ENCODE peak calls at places on chromosomes 4 and X, in ten cellular contexts. J is substantia nigra; Z is aorta; U is uterus; B is keratinocyte; P is brain microvascular endothelial cell; F is transverse colon; H is CD4-positive, alpha-beta memory T cell; W is RWPE1; X is H1. V is an unnamed sample.

GRCh38 chr4:83320548-83320947 is 14.1 kb downstream of the HPSE start:
- DNase-seq in J (peak; percentile 1), Z (peak; percentile 90), U (no peak), B (no peak), P (peak; percentile 32), F (peak; percentile 29), H (no peak), W (peak; percentile 14), X (no peak), V (no peak)

GRCh38 chr4:57119054-57119651 is 9.0 kb upstream of the IGFBP7 start:
- DNase-seq in J (peak; percentile 16), Z (peak; percentile 79), U (peak; percentile 79), B (no peak), P (peak; percentile 96), F (peak; percentile 54), H (no peak), W (peak; percentile 55), X (no peak), V (no peak)

GRCh38 chrX:69493193-69493592 is 10.9 kb upstream of the NALF2 start:
- DNase-seq in J (no peak), Z (no peak), U (no peak), B (no peak), P (no peak), F (peak; percentile 22), H (no peak), W (peak; percentile 33), X (peak; percentile 72), V (no peak)

GRCh38 chrX:81168391-81168790 is 33.3 kb downstream of the HMGN5 start:
- DNase-seq in J (no peak), Z (no peak), U (no peak), B (no peak), P (no peak), F (no peak), H (no peak), W (no peak), X (no peak), V (no peak)

GRCh38 chr4:41644288-41644914 is 104.1 kb downstream of the PHOX2B start:
- DNase-seq in J (peak; percentile 16), Z (peak; percentile 80), U (no peak), B (no peak), P (peak; percentile 14), F (peak; percentile 75), H (no peak), W (peak; percentile 35), X (peak; percentile 99), V (no peak)

GRCh38 chrX:97310373-97310772 is 426.7 kb downstream of the RPA4 start:
- DNase-seq in J (no peak), Z (no peak), U (no peak), B (peak; percentile 17), P (no peak), F (no peak), H (no peak), W (peak; percentile 7), X (no peak), V (no peak)

GRCh38 chr4:52715914-52716313 is 35.3 kb downstream of the ERVMER34-1 start:
- DNase-seq in J (no peak), Z (no peak), U (no peak), B (no peak), P (no peak), F (no peak), H (no peak), W (no peak), X (no peak), V (no peak)

GRCh38 chr4:66606908-66607307 is 936.6 kb upstream of the EPHA5 start:
- DNase-seq in J (no peak), Z (no peak), U (no peak), B (no peak), P (no peak), F (no peak), H (no peak), W (no peak), X (no peak), V (no peak)

GRCh38 chr4:8820178-8821102 is 51.2 kb downstream of the HMX1 start:
- DNase-seq in J (no peak), Z (no peak), U (no peak), B (no peak), P (no peak), F (peak; percentile 3), H (no peak), W (no peak), X (peak; percentile 28), V (no peak)

GRCh38 chrX:106168107-106168506 is at the start of gene PWWP3B:
- DNase-seq in J (no peak), Z (no peak), U (peak; percentile 61), B (no peak), P (peak; percentile 43), F (peak; percentile 23), H (no peak), W (peak; percentile 7), X (no peak), V (no peak)

GRCh38 chr4:113620032-113620431 is 141.5 kb downstream of the CAMK2D start:
- DNase-seq in J (no peak), Z (no peak), U (no peak), B (no peak), P (no peak), F (no peak), H (no peak), W (no peak), X (no peak), V (no peak)

GRCh38 chr4:186719925-186720694 is 3.5 kb downstream of the FAT1 start:
- DNase-seq in J (no peak), Z (no peak), U (no peak), B (no peak), P (peak; percentile 46), F (no peak), H (no peak), W (no peak), X (no peak), V (no peak)

GRCh38 chrX:12953420-12953819 is 21.5 kb upstream of the TMSB4X start:
- DNase-seq in J (no peak), Z (no peak), U (no peak), B (no peak), P (no peak), F (no peak), H (no peak), W (no peak), X (no peak), V (no peak)
- H3K27ac ChIP-seq in J (no peak overlapping the region), Z (no peak overlapping the region), U (no peak overlapping the region), B (no peak overlapping the region), P (no peak overlapping the region), F (no peak overlapping the region), H (peak overlapping the region; percentile 88), W (no peak overlapping the region), X (no peak overlapping the region), V (no peak overlapping the region)

DNA sequence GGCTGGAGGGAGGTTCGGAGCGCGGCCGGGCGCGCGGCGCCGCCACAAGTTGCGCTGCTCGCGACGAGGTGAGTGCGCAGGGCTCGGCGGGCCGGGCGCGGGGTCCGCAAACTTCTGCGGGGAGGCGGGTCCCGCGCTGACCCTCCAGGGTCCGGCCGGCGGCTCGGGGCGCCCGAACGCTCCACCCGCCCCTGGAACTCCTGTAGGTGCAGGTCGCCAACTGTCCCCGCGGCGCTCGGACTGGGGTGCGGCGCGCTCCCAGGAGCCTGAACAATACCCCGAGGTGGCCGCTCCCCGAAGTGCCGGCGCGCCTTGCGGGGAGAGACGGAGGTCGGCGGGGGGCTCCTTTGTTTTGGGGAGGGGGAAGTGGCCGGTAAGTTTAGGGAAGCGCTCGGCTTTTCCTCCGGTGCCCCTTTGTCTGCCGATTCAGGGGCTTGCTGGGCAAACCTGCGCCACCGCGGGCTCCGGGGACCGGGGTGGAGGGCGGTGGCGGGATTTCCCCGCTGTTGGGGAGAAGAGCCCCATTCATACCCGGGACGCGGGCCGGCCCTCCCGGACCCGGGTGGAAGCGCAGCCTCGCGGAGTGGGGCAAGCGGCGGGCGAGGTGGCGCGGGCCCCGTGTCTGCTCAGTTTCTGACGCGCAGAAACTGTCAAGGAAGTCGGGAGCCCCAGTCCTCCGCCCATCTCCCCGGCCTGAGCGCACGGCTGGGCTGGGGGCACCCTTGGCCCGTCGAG is 689 bp downstream of the TBL1X start:
- DNase-seq in J (no peak), Z (peak; percentile 55), U (no peak), B (no peak), P (no peak), F (peak; percentile 23), H (peak; percentile 46), W (no peak), X (peak; percentile 59), V (no peak)
- H3K27ac ChIP-seq in J (peak overlapping the region; percentile 30), Z (peak overlapping the region; percentile 82), U (peak overlapping the region; percentile 90), B (no peak overlapping the region), P (peak overlapping the region; percentile 24), F (peak overlapping the region; percentile 86), H (peak overlapping the region; percentile 56), W (peak overlapping the region; percentile 92), X (no peak overlapping the region), V (peak overlapping the region; percentile 83)

GRCh38 chr4:39442910-39443480 is 15.7 kb downstream of the RPL9 start:
- DNase-seq in J (no peak), Z (no peak), U (no peak), B (no peak), P (no peak), F (no peak), H (no peak), W (no peak), X (no peak), V (no peak)

GRCh38 chr4:39450618-39451017 is 8.1 kb downstream of the RPL9 start:
- DNase-seq in J (no peak), Z (no peak), U (no peak), B (no peak), P (no peak), F (no peak), H (no peak), W (no peak), X (no peak), V (no peak)

GRCh38 chr4:39451423-39452023 is 7.2 kb downstream of the RPL9 start:
- DNase-seq in J (no peak), Z (no peak), U (no peak), B (no peak), P (no peak), F (no peak), H (no peak), W (no peak), X (no peak), V (no peak)

GRCh38 chr4:39446483-39446841 is 12.3 kb downstream of the RPL9 start:
- DNase-seq in J (no peak), Z (no peak), U (no peak), B (no peak), P (no peak), F (no peak), H (no peak), W (no peak), X (no peak), V (no peak)

GRCh38 chr4:39446842-39447573 is 11.7 kb downstream of the RPL9 start:
- DNase-seq in J (no peak), Z (peak; percentile 74), U (peak; percentile 25), B (no peak), P (peak; percentile 57), F (peak; percentile 81), H (peak; percentile 71), W (peak; percentile 60), X (peak; percentile 80), V (no peak)
- H3K27ac ChIP-seq in J (no peak overlapping the region), Z (no peak overlapping the region), U (no peak overlapping the region), B (peak overlapping the region; percentile 11), P (no peak overlapping the region), F (peak overlapping the region; percentile 78), H (peak overlapping the region; percentile 31), W (no peak overlapping the region), X (no peak overlapping the region), V (peak overlapping the region; percentile 40)

DNA sequence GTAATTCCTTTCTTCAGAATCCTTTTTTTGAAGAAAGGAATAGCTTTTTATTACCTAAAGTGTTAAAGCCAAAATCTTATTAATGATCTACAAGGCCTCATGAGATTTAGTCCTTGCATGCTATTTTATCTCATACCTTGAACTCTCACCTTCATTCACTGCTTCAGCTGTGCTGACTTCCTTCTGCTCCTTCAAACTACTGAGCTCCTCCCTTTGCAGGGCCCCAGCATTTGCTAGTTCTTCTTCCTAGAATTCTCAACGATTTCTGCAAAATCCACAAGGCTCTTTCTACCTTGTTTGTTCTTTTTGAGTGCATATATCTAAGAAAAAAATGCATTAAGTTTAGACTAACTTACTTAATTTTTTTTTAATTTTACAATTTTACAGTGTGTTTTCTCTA is 619.5 kb downstream of the EPHA5 start:
- DNase-seq in J (no peak), Z (no peak), U (no peak), B (no peak), P (no peak), F (no peak), H (no peak), W (no peak), X (no peak), V (no peak)
- H3K27ac ChIP-seq in J (no peak overlapping the region), Z (no peak overlapping the region), U (no peak overlapping the region), B (no peak overlapping the region), P (no peak overlapping the region), F (no peak overlapping the region), H (no peak overlapping the region), W (no peak overlapping the region), X (no peak overlapping the region), V (no peak overlapping the region)